ENCODE peak calls at places on chromosomes 13 and 19, in five cellular contexts. B is A549; I is activated naive CD4-positive, alpha-beta T cell; A is ELF-1; M is stimulated activated CD8-positive, alpha-beta memory T cell treated with anti-CD3 and anti-CD28 coated beads, Interleukin-4, amount 100 ng/mL, for 4 hours. U is an unnamed sample.

GRCh38 chr19:44587863-44588752 is 25.3 kb upstream of the IGSF23 start:
- DNase-seq in I (no peak), M (no peak), B (peak), A (no peak), U (no peak)

GRCh38 chr19:47257411-47258169 is 1.3 kb downstream of the CCDC9 start:
- DNase-seq in A (no peak), I (no peak), B (no peak), M (no peak), U (no peak)

GRCh38 chr13:33918199-33918932 is 100.4 kb downstream of the RFC3 start:
- DNase-seq in I (no peak), B (no peak), A (no peak), M (no peak), U (no peak)

GRCh38 chr13:110442946-110443632 is 118.4 kb downstream of the RAB20 start:
- DNase-seq in B (no peak), I (no peak), A (no peak), M (no peak), U (no peak)

GRCh38 chr19:33399081-33399744 is 25.7 kb downstream of the CEBPG start:
- DNase-seq in I (no peak), A (no peak), B (no peak), M (no peak), U (no peak)

GRCh38 chr13:25885418-25885817 is 166.4 kb downstream of the SHISA2 start:
- DNase-seq in A (no peak), M (no peak), B (no peak), I (no peak), U (no peak)

GRCh38 chr13:27406178-27406939 is 18.1 kb upstream of the GTF3A start:
- DNase-seq in B (peak), I (peak), A (no peak), M (no peak), U (no peak)

GRCh38 chr13:43787998-43788397 is 1.2 kb upstream of the ENOX1 start:
- DNase-seq in A (no peak), M (no peak), B (peak), I (no peak), U (no peak)

GRCh38 chr19:1575323-1576241 is 7.5 kb upstream of the MEX3D start:
- DNase-seq in A (no peak), M (no peak), I (no peak), B (no peak), U (no peak)

U was measured in central memory CD8-positive, alpha-beta T cell.